ENCODE peak calls at places on chromosomes 6 and 20, in ten cellular contexts. R is T-helper 17 cell, S is NCI-H1105, G is EL, N is ovary, C is heart right ventricle, K is SK-N-SH, A is Karpas-422, Y is pons, V is kidney epithelial cell. F is an unnamed sample.

GRCh38 chr6:4732691-4733315 is 43.4 kb upstream of the CDYL start:
- DNase-seq in R (no peak), S (no peak), G (peak; percentile 96), N (peak; percentile 39), C (peak; percentile 31), K (peak; percentile 39), A (no peak), Y (no peak), V (peak; percentile 88), F (peak; percentile 85)

GRCh38 chr20:11431613-11432012 is 486.1 kb upstream of the BTBD3 start:
- DNase-seq in R (no peak), S (no peak), G (peak; percentile 8), N (no peak), C (no peak), K (no peak), A (no peak), Y (no peak), V (no peak), F (no peak)

GRCh38 chr20:45114465-45115385 is at the start of gene WFDC5:
- DNase-seq in R (no peak), S (no peak), G (no peak), N (no peak), C (no peak), K (no peak), A (peak; percentile 52), Y (no peak), V (no peak), F (no peak)

GRCh38 chr6:346389-347030 is 45.0 kb upstream of the IRF4 start:
- DNase-seq in R (no peak), S (no peak), G (no peak), N (no peak), C (no peak), K (no peak), A (no peak), Y (no peak), V (no peak), F (peak; percentile 69)

GRCh38 chr6:26421259-26422144 is 18.8 kb upstream of the BTN3A3 start:
- DNase-seq in R (no peak), S (peak; percentile 42), G (peak; percentile 92), N (peak; percentile 63), C (peak; percentile 81), K (peak; percentile 82), A (peak; percentile 89), Y (peak; percentile 96), V (peak; percentile 80), F (peak; percentile 90)

GRCh38 chr6:136607204-136607931 is 57.1 kb upstream of the MAP7 start:
- DNase-seq in R (no peak), S (peak; percentile 60), G (peak; percentile 25), N (no peak), C (no peak), K (no peak), A (no peak), Y (no peak), V (no peak), F (no peak)

GRCh38 chr6:138769102-138769676 is 4.4 kb upstream of the CCDC28A start:
- DNase-seq in R (no peak), S (no peak), G (no peak), N (no peak), C (no peak), K (no peak), A (no peak), Y (no peak), V (no peak), F (no peak)

GRCh38 chr6:160462551-160463109 is 114.5 kb downstream of the SLC22A3 start:
- DNase-seq in R (no peak), S (no peak), G (peak; percentile 87), N (no peak), C (no peak), K (no peak), A (no peak), Y (no peak), V (peak; percentile 74), F (no peak)

GRCh38 chr20:36465109-36466080 is 75.9 kb upstream of the MYL9 start:
- DNase-seq in R (no peak), S (no peak), G (peak; percentile 97), N (peak; percentile 29), C (no peak), K (no peak), A (no peak), Y (no peak), V (no peak), F (peak; percentile 86)

GRCh38 chr6:166774292-166774691 is 147.2 kb upstream of the RPS6KA2 start:
- DNase-seq in R (no peak), S (no peak), G (no peak), N (no peak), C (no peak), K (no peak), A (no peak), Y (no peak), V (no peak), F (no peak)

GRCh38 chr6:125584468-125584939 is 164.9 kb upstream of the HEY2 start:
- DNase-seq in R (no peak), S (no peak), G (no peak), N (no peak), C (peak; percentile 60), K (no peak), A (no peak), Y (peak; percentile 95), V (peak; percentile 49), F (no peak)

GRCh38 chr20:11153819-11154218 is 480.0 kb upstream of the JAG1 start:
- DNase-seq in R (no peak), S (no peak), G (peak; percentile 73), N (no peak), C (no peak), K (no peak), A (no peak), Y (no peak), V (no peak), F (no peak)

GRCh38 chr6:170156448-170157375 is 134.2 kb downstream of the DLL1 start:
- DNase-seq in R (no peak), S (no peak), G (no peak), N (peak; percentile 5), C (no peak), K (no peak), A (no peak), Y (no peak), V (no peak), F (no peak)

GRCh38 chr6:169454204-169454871 is 200.7 kb upstream of the THBS2 start:
- DNase-seq in R (no peak), S (no peak), G (peak; percentile 85), N (no peak), C (no peak), K (no peak), A (no peak), Y (no peak), V (peak; percentile 28), F (peak; percentile 85)

GRCh38 chr6:119024111-119024510 is 54.4 kb downstream of the FAM184A start:
- DNase-seq in R (no peak), S (no peak), G (no peak), N (no peak), C (no peak), K (no peak), A (peak; percentile 42), Y (no peak), V (no peak), F (no peak)

GRCh38 chr20:20759132-20759531 is 46.7 kb upstream of the RALGAPA2 start:
- DNase-seq in R (no peak), S (no peak), G (no peak), N (no peak), C (no peak), K (no peak), A (no peak), Y (peak; percentile 64), V (no peak), F (no peak)

GRCh38 chr6:13278991-13279390 is 49.3 kb downstream of the TBC1D7 start:
- DNase-seq in R (no peak), S (no peak), G (peak; percentile 74), N (no peak), C (no peak), K (no peak), A (no peak), Y (no peak), V (no peak), F (no peak)

GRCh38 chr20:6142348-6142993 is 19.6 kb upstream of the FERMT1 start:
- DNase-seq in R (peak; percentile 17), S (peak; percentile 47), G (peak; percentile 53), N (no peak), C (peak; percentile 49), K (peak; percentile 58), A (peak; percentile 85), Y (peak; percentile 75), V (no peak), F (no peak)

GRCh38 chr20:31860431-31861345 is 9.6 kb downstream of the DUSP15 start:
- DNase-seq in R (no peak), S (peak; percentile 40), G (peak; percentile 47), N (no peak), C (no peak), K (no peak), A (no peak), Y (no peak), V (no peak), F (no peak)